ENCODE peak calls at places on chromosomes 3 and 15, in seven cellular contexts. W is mammary epithelial cell, E is HCT116, T is fibroblast of lung, D is IMR-90, U is astrocyte, G is OCI-LY7. O is an unnamed sample.

GRCh38 chr3:127790580-127791183 is 31.6 kb downstream of the MGLL start:
- DNase-seq in E (no peak), U (no peak), G (no peak), W (no peak), T (no peak), D (no peak), O (no peak)

GRCh38 chr3:30733681-30734080 is 127.3 kb downstream of the TGFBR2 start:
- DNase-seq in G (no peak), D (no peak), E (no peak), T (no peak), U (no peak), W (no peak), O (no peak)

GRCh38 chr3:129486057-129487035 is 42.1 kb upstream of the RHO start:
- DNase-seq in G (no peak), E (no peak), T (peak; percentile 82), D (peak; percentile 81), U (peak; percentile 79), W (peak; percentile 81), O (peak; percentile 46)

GRCh38 chr3:104816008-104816407 is 550.7 kb upstream of the ALCAM start:
- DNase-seq in W (no peak), E (no peak), U (no peak), D (no peak), T (no peak), G (no peak), O (no peak)

GRCh38 chr15:63826513-63826912 is 7.2 kb downstream of the HERC1 start:
- DNase-seq in G (peak; percentile 57), T (no peak), E (no peak), U (no peak), W (no peak), D (peak; percentile 48), O (peak; percentile 21)

GRCh38 chr3:60064210-60065178 is 1014.7 kb upstream of the CFAP20DC start:
- DNase-seq in D (peak; percentile 61), E (no peak), U (peak; percentile 86), W (peak; percentile 23), T (peak; percentile 89), G (no peak), O (peak; percentile 65)

GRCh38 chr3:64399205-64399800 is 174.0 kb upstream of the PRICKLE2 start:
- DNase-seq in W (peak; percentile 62), D (peak; percentile 70), G (peak; percentile 49), U (peak; percentile 25), E (peak; percentile 7), T (peak; percentile 50), O (peak; percentile 78)

GRCh38 chr15:94229591-94230365 is 1.6 kb upstream of the MCTP2 start:
- DNase-seq in G (no peak), T (no peak), U (no peak), D (no peak), E (no peak), W (peak; percentile 78), O (no peak)

GRCh38 chr3:48013288-48013980 is 2.8 kb downstream of the MAP4 start:
- DNase-seq in E (peak; percentile 38), T (peak; percentile 89), D (peak; percentile 91), W (peak; percentile 62), U (peak; percentile 87), G (no peak), O (peak; percentile 65)

GRCh38 chr3:48492461-48493202 is 11.3 kb downstream of the SHISA5 start:
- DNase-seq in E (no peak), G (peak; percentile 77), D (no peak), U (peak; percentile 65), W (peak; percentile 88), T (peak; percentile 68), O (no peak)

GRCh38 chr3:188076176-188076575 is 77.8 kb upstream of the LPP start:
- DNase-seq in W (no peak), T (no peak), D (no peak), E (no peak), U (no peak), G (no peak), O (no peak)

GRCh38 chr3:169477790-169478189 is 185.7 kb downstream of the MECOM start:
- DNase-seq in D (no peak), W (no peak), U (no peak), T (no peak), E (no peak), G (no peak), O (peak; percentile 55)

GRCh38 chr3:120780977-120781376 is 38.4 kb downstream of the GTF2E1 start:
- DNase-seq in D (peak; percentile 93), U (peak; percentile 91), T (peak; percentile 95), G (no peak), E (peak; percentile 36), W (no peak), O (no peak)

GRCh38 chr3:33372218-33373081 is 67.8 kb downstream of the UBP1 start:
- DNase-seq in W (peak; percentile 78), E (peak; percentile 70), D (peak; percentile 73), T (peak; percentile 78), U (peak; percentile 74), G (peak; percentile 60), O (peak; percentile 63)

GRCh38 chr3:71942432-71942831 is 157.5 kb upstream of the PROK2 start:
- DNase-seq in W (no peak), T (no peak), E (no peak), U (no peak), D (no peak), G (no peak), O (peak; percentile 34)

GRCh38 chr3:37475435-37475834 is 301.1 kb upstream of the LRRFIP2 start:
- DNase-seq in U (no peak), G (no peak), W (no peak), T (no peak), E (no peak), D (no peak), O (no peak)

GRCh38 chr15:67899596-67900283 is 59.9 kb upstream of the RNU6-1 start:
- DNase-seq in G (no peak), T (no peak), D (no peak), U (no peak), W (no peak), E (no peak), O (no peak)

GRCh38 chr3:13881536-13882410 is 1.9 kb upstream of the WNT7A start:
- DNase-seq in D (no peak), G (no peak), E (no peak), W (no peak), U (no peak), T (no peak), O (no peak)

GRCh38 chr15:42826251-42826890 is 89.4 kb upstream of the CDAN1 start:
- DNase-seq in E (no peak), W (peak; percentile 82), G (no peak), U (no peak), T (peak; percentile 9), D (no peak), O (no peak)

GRCh38 chr3:69524826-69525225 is 138.9 kb upstream of the FRMD4B start:
- DNase-seq in E (no peak), G (no peak), T (no peak), U (no peak), D (no peak), W (no peak), O (no peak)

GRCh38 chr15:38748710-38749109 is 184.1 kb upstream of the RASGRP1 start:
- DNase-seq in T (no peak), D (no peak), W (peak; percentile 77), E (no peak), G (no peak), U (no peak), O (no peak)

GRCh38 chr3:139937674-139938279 is 2.8 kb downstream of the CLSTN2 start:
- DNase-seq in D (peak; percentile 34), U (no peak), E (peak; percentile 19), G (peak; percentile 20), W (peak; percentile 31), T (peak; percentile 22), O (peak; percentile 44)

GRCh38 chr3:23172059-23172458 is 31.1 kb upstream of the UBE2E2 start:
- DNase-seq in W (peak; percentile 48), U (no peak), D (no peak), E (no peak), T (no peak), G (no peak), O (no peak)

GRCh38 chr3:43194490-43195115 is 88.7 kb upstream of the POMGNT2 start:
- DNase-seq in D (no peak), E (no peak), G (no peak), W (no peak), U (no peak), T (no peak), O (no peak)

GRCh38 chr3:150975096-150975991 is 2.8 kb upstream of the CLRN1 start:
- DNase-seq in T (no peak), G (no peak), W (no peak), E (no peak), U (no peak), D (no peak), O (peak; percentile 55)

GRCh38 chr15:93089855-93090305 is 869 bp upstream of the RGMA start:
- DNase-seq in G (no peak), W (no peak), E (no peak), T (no peak), U (no peak), D (no peak), O (no peak)
- H3K4me3 ChIP-seq in G (no peak overlapping the region), W (no peak overlapping the region), E (no peak overlapping the region), T (no peak overlapping the region), U (no peak overlapping the region), D (no peak overlapping the region), O (no peak overlapping the region)

GRCh38 chr3:61564405-61565059 is 3.2 kb downstream of the PTPRG start:
- DNase-seq in T (peak; percentile 63), E (no peak), D (peak; percentile 61), U (peak; percentile 28), W (no peak), G (no peak), O (peak; percentile 84)
- H3K4me2 ChIP-seq in T (peak overlapping the region; percentile 99), E (no peak overlapping the region), D (peak overlapping the region; percentile 91), U (peak overlapping the region; percentile 96), W (peak overlapping the region; percentile 98), G (no peak overlapping the region), O (peak overlapping the region; percentile 90)

DNA sequence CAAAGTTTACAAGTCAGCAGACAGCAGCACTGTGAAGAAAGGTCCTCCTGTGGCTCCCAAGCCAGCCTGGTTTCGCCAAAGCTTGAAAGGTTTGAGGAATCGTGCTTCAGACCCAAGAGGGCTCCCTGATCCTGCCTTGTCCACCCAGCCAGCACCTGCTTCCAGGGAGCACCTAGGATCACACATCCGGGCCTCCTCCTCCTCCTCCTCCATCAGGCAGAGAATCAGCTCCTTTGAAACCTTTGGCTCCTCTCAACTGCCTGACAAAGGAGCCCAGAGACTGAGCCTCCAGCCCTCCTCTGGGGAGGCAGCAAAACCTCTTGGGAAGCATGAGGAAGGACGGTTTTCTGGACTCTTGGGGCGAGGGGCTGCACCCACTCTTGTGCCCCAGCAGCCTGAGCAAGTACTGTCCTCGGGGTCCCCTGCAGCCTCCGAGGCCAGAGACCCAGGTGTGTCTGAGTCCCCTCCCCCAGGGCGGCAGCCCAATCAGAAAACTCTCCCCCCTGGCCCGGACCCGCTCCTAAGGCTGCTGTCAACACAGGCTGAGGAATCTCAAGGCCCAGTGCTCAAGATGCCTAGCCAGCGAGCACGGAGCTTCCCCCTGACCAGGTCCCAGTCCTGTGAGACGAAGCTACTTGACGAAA is 24.2 kb downstream of the STARD5 start:
- DNase-seq in T (no peak), D (no peak), U (no peak), W (no peak), E (no peak), G (no peak), O (no peak)
- H3K4me3 ChIP-seq in T (no peak overlapping the region), D (no peak overlapping the region), U (no peak overlapping the region), W (no peak overlapping the region), E (no peak overlapping the region), G (peak overlapping the region; percentile 92), O (no peak overlapping the region)

DNA sequence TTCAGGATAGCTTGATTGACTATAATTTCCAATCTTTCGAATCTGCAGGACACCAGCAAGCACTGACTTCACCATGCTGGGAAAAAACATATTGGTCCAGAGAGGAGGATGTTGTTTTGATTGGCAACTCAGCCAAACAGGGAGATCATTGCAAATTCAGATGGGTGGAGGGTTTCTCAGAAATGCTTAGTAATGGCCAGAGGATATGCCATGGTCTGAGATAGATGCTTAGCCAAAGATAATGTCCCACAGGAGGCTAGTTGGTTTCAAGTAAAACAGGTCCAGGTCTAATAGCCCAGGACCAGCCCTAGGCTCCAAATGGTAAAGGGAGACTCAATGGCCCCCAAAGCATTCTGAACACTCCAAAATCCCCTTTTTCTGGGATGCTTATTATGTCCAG is 46.7 kb upstream of the CCDC80 start:
- DNase-seq in T (no peak), G (no peak), U (no peak), W (no peak), D (no peak), E (no peak), O (no peak)
- H3K4me2 ChIP-seq in T (no peak overlapping the region), G (no peak overlapping the region), U (peak overlapping the region; percentile 29), W (no peak overlapping the region), D (no peak overlapping the region), E (no peak overlapping the region), O (no peak overlapping the region)

O was measured in mesendoderm.